ENCODE peak calls at places on chromosome 17, in eight cellular contexts. C, Q, N, W, D, O, B and I are unnamed samples.

GRCh38 chr17:57481901-57482300 is 225.6 kb downstream of the MSI2 start:
- DNase-seq in B (peak), O (peak), N (peak), C (no peak), D (peak), Q (peak), W (peak), I (no peak)

GRCh38 chr17:73814070-73814469 is 169.8 kb upstream of the SDK2 start:
- DNase-seq in N (no peak), Q (no peak), C (no peak), B (no peak), W (no peak), O (no peak), D (no peak), I (no peak)

GRCh38 chr17:61411944-61412859 is 12.6 kb downstream of the TBX2 start:
- DNase-seq in B (peak), N (peak), C (peak), D (peak), O (peak), Q (peak), W (peak), I (peak)

GRCh38 chr17:68514809-68515208 is 2.6 kb downstream of the PRKAR1A start:
- DNase-seq in C (no peak), W (peak), Q (peak), O (no peak), B (no peak), D (peak), N (peak), I (no peak)

GRCh38 chr17:33732116-33732515 is 439.0 kb upstream of the ASIC2 start:
- DNase-seq in O (no peak), D (no peak), C (no peak), Q (peak), N (no peak), W (no peak), B (no peak), I (no peak)

GRCh38 chr17:83173180-83173996 is 94.0 kb downstream of the METRNL start:
- DNase-seq in O (no peak), W (no peak), Q (no peak), B (no peak), D (no peak), C (no peak), N (no peak), I (peak)

GRCh38 chr17:75587718-75588545 is at the start of gene MYO15B:
- DNase-seq in O (peak), D (no peak), W (no peak), B (no peak), Q (peak), C (peak), N (no peak), I (peak)

GRCh38 chr17:62895650-62896301 is 70.3 kb upstream of the TANC2 start:
- DNase-seq in O (no peak), B (no peak), W (peak), Q (no peak), D (no peak), N (peak), C (no peak), I (no peak)

GRCh38 chr17:61403846-61404701 is 4.4 kb downstream of the TBX2 start:
- DNase-seq in D (no peak), W (no peak), N (peak), Q (peak), B (no peak), O (peak), C (no peak), I (peak)

GRCh38 chr17:73652886-73653480 is 8.7 kb upstream of the SDK2 start:
- DNase-seq in W (no peak), C (no peak), Q (no peak), N (no peak), D (no peak), B (no peak), O (no peak), I (no peak)

GRCh38 chr17:50939795-50940684 is 73.9 kb upstream of the TOB1 start:
- DNase-seq in Q (no peak), D (no peak), B (no peak), C (no peak), W (no peak), N (no peak), O (no peak), I (peak)

GRCh38 chr17:10171581-10171981 is 26.8 kb downstream of the GAS7 start:
- DNase-seq in W (no peak), C (no peak), O (no peak), D (no peak), Q (peak), N (no peak), B (no peak), I (no peak)

GRCh38 chr17:9367186-9367585 is 208.4 kb downstream of the STX8 start:
- DNase-seq in B (no peak), D (no peak), W (no peak), O (no peak), Q (no peak), N (no peak), C (no peak), I (no peak)

GRCh38 chr17:59361916-59362810 is 30.7 kb downstream of the YPEL2 start:
- DNase-seq in B (peak), Q (peak), N (peak), O (no peak), W (peak), C (peak), D (no peak), I (no peak)

GRCh38 chr17:49471089-49471683 is 23.9 kb upstream of the NGFR start:
- DNase-seq in W (no peak), Q (peak), D (no peak), N (no peak), O (no peak), C (no peak), B (no peak), I (no peak)

GRCh38 chr17:80908206-80908605 is 83.4 kb upstream of the CHMP6 start:
- DNase-seq in D (no peak), N (no peak), O (no peak), W (no peak), B (no peak), C (no peak), Q (no peak), I (no peak)

GRCh38 chr17:57135026-57135747 is 50.1 kb downstream of the AKAP1 start:
- DNase-seq in C (no peak), W (no peak), Q (no peak), O (no peak), D (no peak), B (no peak), N (no peak), I (no peak)

GRCh38 chr17:47618416-47618815 is 31.3 kb upstream of the KPNB1 start:
- DNase-seq in B (no peak), N (no peak), D (peak), W (no peak), O (no peak), Q (no peak), C (no peak), I (no peak)
- TF ChIP-seq CTCF in B (peak), N (peak), D (peak), W (peak), O (no peak), Q (peak), C (no peak), I (no peak)

GRCh38 chr17:11908711-11909146 is 88.5 kb downstream of the ZNF18 start:
- DNase-seq in C (no peak), N (no peak), Q (no peak), O (no peak), D (no peak), B (no peak), W (no peak), I (no peak)

DNA sequence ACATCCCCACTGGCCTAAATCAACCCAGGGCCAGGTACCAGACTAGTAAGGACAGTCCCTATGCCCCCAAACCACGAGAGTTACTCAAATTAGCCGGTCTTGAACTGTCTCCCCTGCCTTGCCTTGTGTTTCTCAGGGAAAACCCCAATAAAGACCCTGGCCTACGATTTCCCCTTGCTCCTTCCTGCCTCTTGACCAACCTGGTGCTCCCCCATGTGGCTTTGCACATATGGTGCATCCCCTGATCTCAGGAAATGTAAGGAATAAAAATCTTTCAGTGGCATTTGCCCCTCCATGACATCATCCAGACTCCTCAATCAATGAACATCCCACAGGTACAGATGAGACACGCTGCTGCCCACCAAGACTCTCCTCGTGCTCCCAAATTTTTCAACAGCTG is 87.9 kb downstream of the ZNF18 start:
- DNase-seq in W (no peak), D (no peak), B (no peak), N (no peak), Q (no peak), C (no peak), O (no peak), I (no peak)
- TF ChIP-seq CTCF in W (no peak), D (no peak), B (no peak), N (no peak), Q (no peak), C (no peak), O (no peak), I (no peak)

GRCh38 chr17:17675416-17675815 is 5.8 kb upstream of the RAI1 start:
- DNase-seq in D (no peak), B (no peak), C (no peak), N (no peak), W (no peak), O (no peak), Q (no peak), I (no peak)

GRCh38 chr17:17675925-17676534 is 5.2 kb upstream of the RAI1 start:
- DNase-seq in B (no peak), O (no peak), W (no peak), N (peak), C (no peak), Q (peak), D (peak), I (no peak)

GRCh38 chr17:17679243-17679642 is 2.0 kb upstream of the RAI1 start:
- DNase-seq in W (no peak), Q (no peak), N (no peak), C (no peak), D (no peak), O (no peak), B (no peak), I (no peak)

GRCh38 chr17:17676752-17677151 is 4.5 kb upstream of the RAI1 start:
- DNase-seq in D (no peak), C (no peak), N (no peak), B (no peak), Q (no peak), O (no peak), W (no peak), I (no peak)

GRCh38 chr17:17677299-17678040 is 3.8 kb upstream of the RAI1 start:
- DNase-seq in D (no peak), C (no peak), O (no peak), N (no peak), W (no peak), B (no peak), Q (no peak), I (no peak)
- TF ChIP-seq CTCF in D (peak), C (no peak), O (no peak), N (no peak), W (no peak), B (no peak), Q (no peak), I (no peak)

GRCh38 chr17:77011173-77012011 is 129.4 kb upstream of the SEC14L1 start:
- DNase-seq in C (peak), O (no peak), B (peak), W (no peak), Q (peak), N (no peak), D (peak), I (no peak)
- TF ChIP-seq CTCF in C (peak), O (peak), B (peak), W (peak), Q (peak), N (peak), D (peak), I (no peak)

GRCh38 chr17:491086-492014 is 138.7 kb upstream of the RPH3AL start:
- DNase-seq in Q (peak), D (peak), B (peak), N (no peak), O (peak), W (peak), C (peak), I (peak)
- TF ChIP-seq CTCF in Q (peak), D (no peak), B (no peak), N (no peak), O (no peak), W (no peak), C (no peak), I (no peak)

GRCh38 chr17:30554839-30555751 is 77.9 kb downstream of the GOSR1 start:
- DNase-seq in D (peak), C (peak), N (no peak), W (no peak), B (no peak), O (no peak), Q (peak), I (peak)
- TF ChIP-seq CTCF in D (peak), C (no peak), N (peak), W (no peak), B (no peak), O (no peak), Q (peak), I (no peak)

GRCh38 chr17:64080174-64080618 is 49.7 kb downstream of the ERN1 start:
- DNase-seq in O (no peak), Q (no peak), N (no peak), W (no peak), B (no peak), D (no peak), C (no peak), I (no peak)

GRCh38 chr17:64083571-64084085 is 46.3 kb downstream of the ERN1 start:
- DNase-seq in O (no peak), B (no peak), D (no peak), C (no peak), N (no peak), W (no peak), Q (no peak), I (no peak)

GRCh38 chr17:64083093-64083492 is 46.9 kb downstream of the ERN1 start:
- DNase-seq in O (no peak), B (no peak), Q (no peak), D (no peak), C (no peak), W (no peak), N (no peak), I (no peak)

GRCh38 chr17:64084086-64084939 is 45.6 kb downstream of the ERN1 start:
- DNase-seq in D (peak), N (no peak), O (no peak), B (no peak), W (peak), Q (peak), C (no peak), I (no peak)

GRCh38 chr17:64081802-64082799 is 47.8 kb downstream of the ERN1 start:
- DNase-seq in Q (peak), C (no peak), N (peak), W (peak), B (peak), D (peak), O (no peak), I (no peak)
- TF ChIP-seq CTCF in Q (no peak), C (no peak), N (no peak), W (no peak), B (no peak), D (no peak), O (no peak), I (no peak)

GRCh38 chr17:27222515-27222914 is 71.4 kb upstream of the WSB1 start:
- DNase-seq in N (no peak), C (no peak), B (no peak), W (no peak), D (no peak), O (no peak), Q (no peak), I (no peak)
- TF ChIP-seq CTCF in N (no peak), C (no peak), B (no peak), W (no peak), D (no peak), O (no peak), Q (no peak), I (no peak)

DNA sequence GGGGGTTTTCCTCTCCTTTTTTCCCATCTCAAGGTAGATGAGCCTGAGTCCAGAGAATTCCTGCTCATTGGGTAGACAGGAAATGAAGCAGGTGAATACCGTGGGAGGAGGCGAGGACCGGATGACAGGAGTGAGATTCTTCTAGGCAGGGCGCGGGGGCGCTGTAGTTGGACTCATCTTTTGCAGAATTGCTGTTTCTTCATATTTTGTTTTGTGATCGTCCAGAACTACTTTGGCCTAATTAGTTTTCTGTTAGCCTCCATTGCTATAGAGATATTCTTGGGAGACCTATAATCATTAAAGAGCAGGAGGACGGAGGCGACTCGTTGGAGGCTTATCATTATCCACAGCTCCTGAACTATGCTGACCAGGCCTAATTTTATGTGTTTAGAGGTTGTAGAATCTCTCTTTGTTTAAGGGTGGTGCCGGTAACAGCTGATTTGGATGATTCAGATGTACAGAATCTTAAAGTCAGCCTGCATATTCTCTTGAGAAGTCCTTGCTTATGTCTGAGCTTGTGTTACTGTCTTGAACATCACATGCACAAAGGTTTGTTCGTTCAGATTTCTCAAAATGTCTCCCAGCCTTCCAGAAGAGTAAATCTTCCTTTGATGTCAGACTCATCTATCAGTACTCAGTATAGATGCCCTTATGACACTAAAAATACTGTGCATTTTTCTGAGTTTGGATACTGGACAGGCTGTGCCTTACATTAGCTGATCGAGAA is 741 bp downstream of the ATP6V0A1 start:
- DNase-seq in O (peak), N (peak), Q (peak), B (peak), W (peak), D (peak), C (no peak), I (peak)
- TF ChIP-seq CTCF in O (peak), N (peak), Q (peak), B (peak), W (peak), D (peak), C (no peak), I (no peak)